ENCODE peak calls at places on chromosomes 7 and 10, in five cellular contexts. H is heart right ventricle, M is astrocyte, P is body of pancreas, A is psoas muscle. Q is an unnamed sample. For H3K4me1, the result is how much of the 10 kb centered on the place peaks cover.

GRCh38 chr10:3133948-3134347 is 38.6 kb downstream of the PITRM1 start:
- DNase-seq in H (no peak), M (no peak), P (no peak), A (no peak), Q (no peak)

GRCh38 chr10:72665925-72666324 is 26.0 kb upstream of the MCU start:
- DNase-seq in H (no peak), M (peak), P (no peak), A (no peak), Q (no peak)

GRCh38 chr7:116317907-116318306 is 107.6 kb downstream of the TES start:
- DNase-seq in H (no peak), M (peak), P (no peak), A (no peak), Q (no peak)

GRCh38 chr7:140525741-140526140 is 46.4 kb upstream of the MKRN1 start:
- DNase-seq in H (no peak), M (peak), P (no peak), A (no peak), Q (no peak)

GRCh38 chr7:8481752-8482446 is 48.5 kb downstream of the NXPH1 start:
- DNase-seq in H (no peak), M (no peak), P (no peak), A (no peak), Q (no peak)

GRCh38 chr10:129601737-129602136 is 134.7 kb downstream of the MGMT start:
- DNase-seq in H (no peak), M (no peak), P (no peak), A (no peak), Q (no peak)

GRCh38 chr10:126058507-126058906 is 162.1 kb downstream of the FANK1 start:
- DNase-seq in H (no peak), M (no peak), P (no peak), A (no peak), Q (no peak)

GRCh38 chr7:69880848-69881247 is 282.6 kb downstream of the AUTS2 start:
- DNase-seq in H (no peak), M (no peak), P (no peak), A (no peak), Q (no peak)

GRCh38 chr7:80736371-80736770 is 97.9 kb downstream of the CD36 start:
- DNase-seq in H (no peak), M (no peak), P (no peak), A (no peak), Q (no peak)

GRCh38 chr7:99829520-99830160 is 1.8 kb downstream of the CYP3A43 start:
- DNase-seq in H (no peak), M (no peak), P (peak), A (no peak), Q (no peak)
- H3K27ac ChIP-seq in H (no peak), M (no peak), P (peak), A (no peak), Q (no peak)

GRCh38 chr7:16644987-16645592 is 464 bp downstream of the ANKMY2 start:
- DNase-seq in H (peak), M (no peak), P (peak), A (no peak), Q (peak)
- H3K4me1 ChIP-seq in H (half or more), M (under half), P (under half), A (half or more), Q (under half)

GRCh38 chr10:49162761-49163160 is 25.4 kb downstream of the TMEM273 start:
- DNase-seq in H (no peak), M (no peak), P (no peak), A (no peak), Q (no peak)

GRCh38 chr10:49160814-49161213 is 27.0 kb upstream of the FAM170B start:
- DNase-seq in H (no peak), M (no peak), P (no peak), A (no peak), Q (no peak)

GRCh38 chr10:49161411-49161997 is 26.7 kb downstream of the TMEM273 start:
- DNase-seq in H (no peak), M (peak), P (no peak), A (no peak), Q (no peak)

GRCh38 chr10:49163741-49164140 is 24.4 kb downstream of the TMEM273 start:
- DNase-seq in H (no peak), M (peak), P (no peak), A (no peak), Q (no peak)

DNA sequence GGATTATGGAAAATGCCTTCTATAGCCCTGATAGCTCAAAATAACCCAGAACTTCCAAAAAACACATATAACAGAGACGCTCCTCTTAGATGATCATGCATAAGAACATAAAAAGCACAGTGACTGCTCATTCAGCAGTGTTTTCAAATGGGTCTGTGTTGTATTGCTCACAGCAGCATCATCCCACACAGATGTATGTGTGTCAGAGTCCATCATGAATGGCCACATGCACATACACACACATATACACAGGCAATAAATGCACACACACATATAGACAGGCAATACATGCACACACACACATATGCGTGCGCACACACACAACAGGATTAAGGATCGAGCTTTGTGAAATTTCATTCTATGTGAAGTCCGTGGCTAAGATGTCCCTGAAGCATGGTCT is 26.1 kb downstream of the TMEM273 start:
- DNase-seq in H (no peak), M (no peak), P (no peak), A (no peak), Q (no peak)
- TF ChIP-seq CTCF in H (no peak), M (no peak), P (no peak), A (no peak), Q (no peak)

DNA sequence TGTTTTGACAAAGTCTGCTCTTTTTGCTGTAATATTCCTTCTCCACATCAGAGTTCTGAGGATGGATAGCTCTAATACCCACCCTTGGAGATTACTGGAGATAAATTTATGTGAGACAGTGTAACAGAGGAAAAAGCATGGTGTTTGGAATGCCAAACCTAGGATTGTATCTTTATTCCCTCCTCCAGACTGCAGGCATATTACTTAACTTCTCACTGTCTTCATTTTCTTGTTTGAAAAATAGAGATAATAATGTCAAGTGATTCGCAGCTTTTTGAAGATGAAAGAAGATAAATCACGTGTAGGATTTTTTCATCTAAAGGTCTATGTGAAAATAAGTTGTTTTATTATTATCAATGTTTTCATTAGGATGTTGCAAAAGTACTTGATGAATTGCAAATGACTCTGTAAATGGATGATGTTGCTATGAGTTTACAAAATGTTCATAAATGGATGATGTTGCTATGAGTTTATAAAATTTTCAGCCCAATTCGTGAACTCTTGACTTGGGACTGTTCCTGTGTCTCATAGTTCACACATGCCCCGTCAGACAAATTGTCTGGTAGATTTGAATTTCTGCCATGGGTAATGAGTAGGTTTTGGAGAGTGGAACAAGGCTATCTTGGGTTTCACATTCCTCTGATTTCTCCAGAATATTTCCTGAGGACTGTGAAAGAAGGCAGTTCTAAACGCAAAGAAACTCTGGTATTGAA is 113.1 kb upstream of the IGFBP3 start:
- DNase-seq in H (no peak), M (peak), P (no peak), A (no peak), Q (no peak)
- H3K27ac ChIP-seq in H (no peak), M (no peak), P (no peak), A (no peak), Q (no peak)

DNA sequence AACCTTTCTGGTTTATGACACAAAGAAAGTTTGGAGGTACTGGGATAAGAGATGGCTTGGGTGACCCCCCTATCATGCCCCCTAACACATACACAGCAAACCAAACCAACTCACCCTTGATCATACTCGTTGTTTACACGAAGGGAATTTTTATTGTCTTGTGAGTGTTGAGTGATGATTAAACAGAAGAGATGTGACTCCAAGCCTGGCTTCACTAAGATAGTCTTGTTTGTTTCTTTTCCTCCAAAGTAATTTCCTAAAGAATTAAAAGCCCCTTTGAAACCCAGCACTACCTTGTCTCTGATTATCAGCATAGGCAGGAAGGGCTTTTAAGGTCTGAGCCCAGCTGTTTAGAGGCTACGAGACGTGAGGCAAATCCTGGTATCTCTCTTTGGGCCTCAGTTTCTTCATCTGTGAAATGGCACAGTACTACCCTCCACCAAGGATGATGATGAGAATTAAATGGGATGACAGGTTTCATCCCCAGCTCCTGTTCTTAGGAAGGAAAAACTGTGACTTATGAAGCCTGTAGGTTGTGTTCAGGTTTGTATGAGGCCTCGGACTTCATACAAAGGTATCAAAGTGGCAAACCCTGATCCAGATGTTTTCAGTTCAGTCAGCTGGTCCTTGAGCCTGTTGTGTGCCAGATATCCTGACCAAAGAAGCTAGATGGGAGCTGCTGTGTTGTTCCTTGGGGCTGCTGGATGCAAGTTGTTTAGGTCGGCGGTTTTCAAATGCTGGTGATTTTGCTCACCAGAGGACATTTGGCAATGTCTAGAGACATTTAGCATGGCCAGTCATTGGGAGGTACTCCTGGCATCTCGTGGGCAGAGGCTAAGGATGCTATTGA is 51.8 kb downstream of the TCF7L2 start:
- DNase-seq in H (no peak), M (no peak), P (no peak), A (no peak), Q (no peak)
- H3K4me1 ChIP-seq in H (under half), M (under half), P (under half), A (under half), Q (under half)

DNA sequence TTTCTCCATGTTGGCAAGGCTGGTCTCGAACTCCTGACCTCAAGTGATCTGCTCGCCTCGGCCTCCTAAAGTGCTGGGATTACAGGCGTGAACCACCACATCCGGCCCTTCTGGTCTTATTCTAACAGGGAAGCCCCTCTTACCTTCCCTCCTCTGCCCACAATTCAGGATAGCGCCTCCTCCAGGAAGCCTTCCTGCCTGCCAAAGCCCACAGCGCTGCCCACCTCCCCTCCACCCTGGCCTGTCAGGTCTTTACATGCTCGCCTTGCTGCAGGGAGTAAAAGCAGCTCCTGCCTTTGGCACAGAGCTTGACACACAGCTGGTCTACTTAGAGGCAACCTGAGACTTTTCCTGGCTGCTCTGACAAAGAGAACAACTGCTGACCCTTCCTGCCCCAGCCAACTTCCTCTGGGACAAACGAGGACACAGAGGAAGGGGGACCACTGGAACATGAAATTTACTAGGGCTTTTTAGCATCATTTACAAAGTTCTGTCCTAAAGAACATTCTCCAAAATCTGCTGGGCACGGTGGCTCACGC is 13.2 kb downstream of the MLXIPL start:
- DNase-seq in H (no peak), M (no peak), P (no peak), A (peak), Q (no peak)
- TF ChIP-seq CTCF in H (no peak), M (no peak), P (no peak), A (no peak), Q (no peak)

GRCh38 chr7:22561356-22561755 is 61.4 kb upstream of the STEAP1B start:
- DNase-seq in H (peak), M (peak), P (peak), A (peak), Q (peak)
- H3K27ac ChIP-seq in H (peak), M (peak), P (peak), A (peak), Q (peak)

GRCh38 chr10:119896937-119897336 is 4.4 kb downstream of the SEC23IP start:
- DNase-seq in H (peak), M (no peak), P (peak), A (no peak), Q (peak)
- H3K4me1 ChIP-seq in H (under half), M (under half), P (half or more), A (under half), Q (half or more)

DNA sequence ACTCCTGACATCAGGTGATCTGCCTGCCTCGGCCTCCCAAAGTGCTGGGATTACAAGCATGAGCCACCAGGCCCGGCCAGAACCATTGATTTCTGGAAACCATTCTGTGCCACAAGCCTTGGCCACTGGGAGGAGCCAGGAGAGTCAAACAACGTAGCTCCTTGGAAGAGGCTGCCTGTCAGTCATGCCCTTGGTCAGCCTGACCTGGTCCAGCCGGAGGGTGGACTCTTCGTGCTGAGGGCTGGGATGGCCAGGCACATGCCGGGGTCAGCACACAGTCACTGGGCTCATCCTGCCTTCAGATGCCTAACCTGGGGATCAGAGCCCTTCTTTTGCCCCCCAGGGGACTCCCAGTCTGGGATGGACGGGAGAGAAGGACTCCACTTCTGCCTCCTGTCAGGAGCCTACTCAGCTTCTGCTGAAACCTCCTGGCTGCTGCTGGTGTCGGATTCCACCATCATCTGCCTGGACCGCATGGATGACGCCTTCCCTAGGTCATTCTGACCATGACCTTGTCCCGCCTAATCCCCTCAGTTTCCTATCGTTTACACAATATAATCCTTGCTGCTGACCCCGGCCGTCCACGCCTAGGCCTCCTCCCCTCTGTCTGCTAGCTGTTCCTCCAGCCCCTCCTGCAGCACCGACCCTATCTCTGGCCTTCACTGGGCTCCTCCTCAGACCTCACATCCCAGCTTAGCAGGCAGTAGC is 30.4 kb downstream of the TMEM270 start:
- DNase-seq in H (no peak), M (no peak), P (no peak), A (peak), Q (no peak)
- TF ChIP-seq CTCF in H (no peak), M (no peak), P (no peak), A (no peak), Q (no peak)

Q was measured in heart left ventricle.